ENCODE peak calls at places on chromosomes 12 and 14, in five cellular contexts. P is progenitor cell of endocrine pancreas, O is thyroid gland, W is fibroblast of villous mesenchyme, I is esophagus muscularis mucosa. Z is an unnamed sample.

GRCh38 chr12:63151061-63151897 is at the start of gene AVPR1A:
- DNase-seq in W (no peak), I (no peak), O (peak; percentile 39), P (no peak), Z (no peak)

GRCh38 chr12:6697584-6698351 is 2.8 kb downstream of the PIANP start:
- DNase-seq in P (no peak), I (no peak), O (no peak), W (peak; percentile 59), Z (no peak)

GRCh38 chr12:25500651-25501050 is 52.4 kb downstream of the LMNTD1 start:
- DNase-seq in I (no peak), O (no peak), W (no peak), P (no peak), Z (no peak)

GRCh38 chr12:52316701-52317100 is 4.5 kb downstream of the KRT83 start:
- DNase-seq in I (no peak), O (no peak), P (no peak), W (no peak), Z (no peak)

GRCh38 chr12:30882706-30883105 is 43.8 kb upstream of the TSPAN11 start:
- DNase-seq in O (no peak), P (no peak), W (no peak), I (no peak), Z (no peak)

GRCh38 chr12:115871714-115872113 is 405.8 kb downstream of the MED13L start:
- DNase-seq in O (no peak), I (no peak), P (no peak), W (peak; percentile 23), Z (no peak)

GRCh38 chr14:94897092-94897491 is 127.2 kb upstream of the GSC start:
- DNase-seq in W (no peak), I (no peak), O (no peak), P (no peak), Z (no peak)

GRCh38 chr12:6122211-6122610 is 2.3 kb downstream of the VWF start:
- DNase-seq in I (no peak), O (no peak), P (no peak), W (no peak), Z (no peak)

GRCh38 chr12:79364197-79364596 is 326.6 kb downstream of the PAWR start:
- DNase-seq in P (no peak), I (no peak), O (no peak), W (no peak), Z (no peak)

GRCh38 chr14:69006346-69006745 is 27.2 kb upstream of the ACTN1 start:
- DNase-seq in W (no peak), P (no peak), O (no peak), I (no peak), Z (no peak)

GRCh38 chr14:83765200-83765599 is 1764.7 kb upstream of the FLRT2 start:
- DNase-seq in P (no peak), W (no peak), I (no peak), O (no peak), Z (no peak)

GRCh38 chr14:81137316-81137715 is 83.4 kb downstream of the GTF2A1 start:
- DNase-seq in I (no peak), P (no peak), W (peak; percentile 9), O (no peak), Z (no peak)